ENCODE peak calls at places on chromosomes 16 and 17, in four cellular contexts. One of them, this sample, is unnamed.

GRCh38 chr17:77881545-77881944 is 77.0 kb upstream of the TNRC6C start:
- DNase-seq in MM.1S: peak; percentile 93
- DNase-seq in GM23338: no peak
- DNase-seq in Panc1: no peak
- DNase-seq in this sample: peak; percentile 96

GRCh38 chr17:74457146-74457819 is 9.2 kb upstream of the CD300A start:
- DNase-seq in Panc1: no peak
- DNase-seq in MM.1S: peak; percentile 64
- DNase-seq in GM23338: peak; percentile 89
- DNase-seq in this sample: peak; percentile 82

GRCh38 chr17:40110457-40110856 is 10.1 kb upstream of the NR1D1 start:
- DNase-seq in MM.1S: no peak
- DNase-seq in Panc1: no peak
- DNase-seq in GM23338: no peak
- DNase-seq in this sample: no peak

GRCh38 chr16:86986809-86987487 is 330.2 kb downstream of the C16orf95 start:
- DNase-seq in MM.1S: no peak
- DNase-seq in GM23338: no peak
- DNase-seq in Panc1: no peak
- DNase-seq in this sample: no peak

GRCh38 chr16:27528294-27528693 is 21.4 kb downstream of the GTF3C1 start:
- DNase-seq in Panc1: no peak
- DNase-seq in MM.1S: no peak
- DNase-seq in GM23338: no peak
- DNase-seq in this sample: no peak

GRCh38 chr16:88938933-88939813 is 37.8 kb downstream of the CBFA2T3 start:
- DNase-seq in Panc1: no peak
- DNase-seq in GM23338: no peak
- DNase-seq in MM.1S: no peak
- DNase-seq in this sample: peak; percentile 59

GRCh38 chr16:81313731-81314602 is 795 bp upstream of the GAN start:
- DNase-seq in MM.1S: no peak
- DNase-seq in Panc1: no peak
- DNase-seq in GM23338: peak; percentile 94
- DNase-seq in this sample: no peak

GRCh38 chr16:67169642-67170167 is 633 bp upstream of the NOL3 start:
- DNase-seq in MM.1S: no peak
- DNase-seq in GM23338: peak; percentile 94
- DNase-seq in Panc1: no peak
- DNase-seq in this sample: peak; percentile 59

GRCh38 chr17:19369846-19370492 is 7.4 kb upstream of the B9D1 start:
- DNase-seq in MM.1S: no peak
- DNase-seq in GM23338: no peak
- DNase-seq in Panc1: no peak
- DNase-seq in this sample: peak; percentile 78

GRCh38 chr16:75247249-75247648 is 4.2 kb downstream of the BCAR1 start:
- DNase-seq in MM.1S: no peak
- DNase-seq in GM23338: no peak
- DNase-seq in Panc1: no peak
- DNase-seq in this sample: no peak

GRCh38 chr16:75248142-75248535 is 3.3 kb downstream of the BCAR1 start:
- DNase-seq in Panc1: no peak
- DNase-seq in MM.1S: no peak
- DNase-seq in GM23338: no peak
- DNase-seq in this sample: peak; percentile 65

GRCh38 chr16:75250089-75250808 is 1.2 kb downstream of the BCAR1 start:
- DNase-seq in GM23338: peak; percentile 59
- DNase-seq in MM.1S: no peak
- DNase-seq in Panc1: no peak
- DNase-seq in this sample: peak; percentile 71

GRCh38 chr16:75249441-75249840 is 2.0 kb downstream of the BCAR1 start:
- DNase-seq in GM23338: no peak
- DNase-seq in MM.1S: no peak
- DNase-seq in Panc1: no peak
- DNase-seq in this sample: no peak

GRCh38 chr16:75248536-75249380 is 2.7 kb downstream of the BCAR1 start:
- DNase-seq in MM.1S: no peak
- DNase-seq in GM23338: no peak
- DNase-seq in Panc1: no peak
- DNase-seq in this sample: peak; percentile 55
- H3K4me1 ChIP-seq in MM.1S: no peaks in the 10 kb centered on the region
- H3K4me1 ChIP-seq in GM23338: peaks cover 64% of the 10 kb centered on the region
- H3K4me1 ChIP-seq in Panc1: peaks cover 74% of the 10 kb centered on the region
- H3K4me1 ChIP-seq in this sample: peaks cover 54% of the 10 kb centered on the region

GRCh38 chr17:65572581-65573282 is 11.3 kb upstream of the AXIN2 start:
- DNase-seq in Panc1: no peak
- DNase-seq in GM23338: peak; percentile 98
- DNase-seq in MM.1S: no peak
- DNase-seq in this sample: no peak
- H3K27me3 ChIP-seq in Panc1: no peaks in the 10 kb centered on the region
- H3K27me3 ChIP-seq in GM23338: no peaks in the 10 kb centered on the region
- H3K27me3 ChIP-seq in MM.1S: no peaks in the 10 kb centered on the region
- H3K27me3 ChIP-seq in this sample: no peaks in the 10 kb centered on the region

GRCh38 chr16:23679986-23680336 is 1.3 kb downstream of the PLK1 start:
- DNase-seq in MM.1S: peak; percentile 38
- DNase-seq in Panc1: no peak
- DNase-seq in GM23338: peak; percentile 24
- DNase-seq in this sample: no peak
- H3K27ac ChIP-seq in MM.1S: peak overlapping the region; percentile 1
- H3K27ac ChIP-seq in Panc1: peak overlapping the region; percentile 96
- H3K27ac ChIP-seq in GM23338: no peak overlapping the region
- H3K27ac ChIP-seq in this sample: no peak overlapping the region

GRCh38 chr16:1984347-1985225 is 593 bp downstream of the GFER start:
- DNase-seq in MM.1S: no peak
- DNase-seq in GM23338: peak; percentile 70
- DNase-seq in Panc1: no peak
- DNase-seq in this sample: no peak
- H3K4me1 ChIP-seq in MM.1S: peaks cover 16% of the 10 kb centered on the region
- H3K4me1 ChIP-seq in GM23338: peaks cover 24% of the 10 kb centered on the region
- H3K4me1 ChIP-seq in Panc1: peaks cover 53% of the 10 kb centered on the region
- H3K4me1 ChIP-seq in this sample: peaks cover 5% of the 10 kb centered on the region

GRCh38 chr17:80565347-80566053 is 20.9 kb downstream of the RPTOR start:
- DNase-seq in GM23338: peak; percentile 47
- DNase-seq in Panc1: no peak
- DNase-seq in MM.1S: no peak
- DNase-seq in this sample: no peak

GRCh38 chr17:80569936-80570335 is 25.3 kb downstream of the RPTOR start:
- DNase-seq in Panc1: no peak
- DNase-seq in GM23338: no peak
- DNase-seq in MM.1S: no peak
- DNase-seq in this sample: no peak

GRCh38 chr17:80564545-80564944 is 19.9 kb downstream of the RPTOR start:
- DNase-seq in GM23338: no peak
- DNase-seq in Panc1: no peak
- DNase-seq in MM.1S: no peak
- DNase-seq in this sample: no peak

GRCh38 chr17:80568246-80568645 is 23.6 kb downstream of the RPTOR start:
- DNase-seq in Panc1: no peak
- DNase-seq in MM.1S: no peak
- DNase-seq in GM23338: no peak
- DNase-seq in this sample: no peak

DNA sequence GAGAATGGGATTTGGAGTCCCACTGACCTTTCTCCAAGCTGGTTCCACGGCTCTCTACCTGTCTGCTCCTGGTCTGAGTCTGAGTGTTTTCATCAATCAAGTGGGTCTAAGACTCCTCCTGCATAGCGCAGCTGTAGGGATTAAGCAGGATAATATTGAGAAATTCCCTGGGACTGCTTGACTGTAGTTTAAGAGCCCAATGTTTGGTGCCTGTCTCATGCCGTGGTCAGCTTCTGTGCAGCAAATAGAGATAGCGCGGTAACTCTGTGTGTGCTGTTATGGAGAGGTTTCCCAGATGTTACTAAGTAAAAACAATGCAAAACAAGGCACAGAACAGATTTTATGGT is 21.4 kb downstream of the RPTOR start:
- DNase-seq in MM.1S: no peak
- DNase-seq in Panc1: no peak
- DNase-seq in GM23338: no peak
- DNase-seq in this sample: no peak
- H3K27me3 ChIP-seq in MM.1S: no peaks in the 10 kb centered on the region
- H3K27me3 ChIP-seq in Panc1: no peaks in the 10 kb centered on the region
- H3K27me3 ChIP-seq in GM23338: peaks cover 84% of the 10 kb centered on the region
- H3K27me3 ChIP-seq in this sample: no peaks in the 10 kb centered on the region

DNA sequence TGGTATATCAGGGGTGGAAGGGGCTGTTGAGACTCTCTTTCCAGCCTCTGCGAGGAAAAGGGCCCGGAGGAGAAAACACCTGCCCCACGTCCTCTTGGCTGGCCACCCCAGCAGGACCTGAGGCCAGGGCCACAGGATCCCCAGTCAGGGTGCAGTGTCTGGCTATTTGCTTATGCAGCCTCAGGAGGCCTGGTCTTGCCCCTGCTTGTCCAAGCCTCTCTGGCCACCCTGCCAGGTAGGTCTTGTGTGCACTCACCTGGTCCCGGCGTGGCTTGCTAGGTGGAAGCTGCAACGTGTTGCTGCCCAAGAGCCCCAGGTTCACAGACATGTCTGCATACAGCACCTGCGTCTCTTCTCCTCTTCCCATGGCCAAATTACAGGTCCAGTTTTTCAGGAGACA is 549 bp downstream of the TMEM238L start:
- DNase-seq in Panc1: no peak
- DNase-seq in GM23338: no peak
- DNase-seq in MM.1S: no peak
- DNase-seq in this sample: no peak
- H3K27ac ChIP-seq in Panc1: no peak overlapping the region
- H3K27ac ChIP-seq in GM23338: no peak overlapping the region
- H3K27ac ChIP-seq in MM.1S: no peak overlapping the region
- H3K27ac ChIP-seq in this sample: no peak overlapping the region

DNA sequence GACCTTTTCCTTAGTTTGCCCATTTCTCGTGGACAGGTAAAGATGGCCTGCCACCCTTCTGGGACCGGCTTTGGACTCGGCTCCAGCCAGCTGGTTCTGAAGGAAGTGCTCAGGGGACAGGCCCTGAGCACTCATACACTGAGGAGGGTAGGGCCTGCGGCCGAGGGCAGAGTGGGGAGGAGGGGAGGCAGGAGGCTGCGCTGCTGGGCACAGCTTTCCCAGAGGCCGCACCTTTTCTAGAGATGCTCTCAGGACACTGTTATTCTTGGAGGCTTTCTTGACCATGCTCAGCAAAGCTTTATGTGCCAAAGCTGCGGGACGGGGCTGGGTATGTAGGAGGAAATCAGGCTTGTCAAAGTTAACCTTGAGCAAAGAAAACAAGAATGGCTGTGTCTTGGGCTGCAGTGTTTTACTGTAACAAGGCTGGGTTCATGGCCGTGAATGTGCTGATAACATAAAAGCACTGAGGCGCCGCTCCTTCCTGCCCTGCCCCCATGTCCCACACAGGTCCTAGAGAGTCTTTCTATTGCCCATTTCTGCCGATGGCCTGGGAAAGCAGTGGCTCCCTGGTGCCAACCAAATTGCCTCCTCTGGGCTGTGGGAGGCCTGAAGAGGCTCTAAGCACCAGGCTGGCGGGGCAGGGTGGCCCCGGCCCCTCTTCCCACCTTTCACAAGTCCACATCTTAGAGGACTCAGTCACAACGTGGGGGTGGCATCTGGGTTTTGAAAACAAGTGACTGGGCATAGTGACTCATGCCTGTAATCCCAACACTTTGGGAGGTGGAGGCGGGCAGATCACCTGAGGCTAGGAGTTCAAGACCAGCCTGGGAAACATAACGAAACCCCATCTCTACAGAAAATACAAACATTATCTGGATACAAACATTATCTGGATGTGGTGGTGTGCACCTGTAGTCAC is 22.3 kb upstream of the TIMP2 start:
- DNase-seq in GM23338: no peak
- DNase-seq in Panc1: no peak
- DNase-seq in MM.1S: no peak
- DNase-seq in this sample: no peak
- H3K4me1 ChIP-seq in GM23338: no peaks in the 10 kb centered on the region
- H3K4me1 ChIP-seq in Panc1: no peaks in the 10 kb centered on the region
- H3K4me1 ChIP-seq in MM.1S: no peaks in the 10 kb centered on the region
- H3K4me1 ChIP-seq in this sample: no peaks in the 10 kb centered on the region

GRCh38 chr16:50555269-50555875 is 7.2 kb downstream of the NKD1 start:
- DNase-seq in MM.1S: no peak
- DNase-seq in Panc1: no peak
- DNase-seq in GM23338: no peak
- DNase-seq in this sample: no peak
- H3K27me3 ChIP-seq in MM.1S: no peaks in the 10 kb centered on the region
- H3K27me3 ChIP-seq in Panc1: no peaks in the 10 kb centered on the region
- H3K27me3 ChIP-seq in GM23338: peaks cover 7% of the 10 kb centered on the region
- H3K27me3 ChIP-seq in this sample: no peaks in the 10 kb centered on the region